ENCODE peak calls at places on chromosome 9, in ten cellular contexts. F is AG10803; U is CD8-positive, alpha-beta memory T cell; T is AG09309; S is adipocyte; P is HepG2; Y is esophagus squamous epithelium; R is fibroblast of lung; O is HFF-Myc; J is pancreas. H is an unnamed sample.

GRCh38 chr9:12884736-12885395 is 110.0 kb downstream of the LURAP1L start:
- DNase-seq in F (peak; percentile 86), U (no peak), T (peak; percentile 58), S (peak; percentile 34), P (peak; percentile 36), Y (no peak), R (peak; percentile 80), O (no peak), J (no peak), H (no peak)

GRCh38 chr9:70256123-70256551 is 2.6 kb upstream of the SMC5 start:
- DNase-seq in F (peak; percentile 72), U (no peak), T (peak; percentile 47), S (peak; percentile 65), P (no peak), Y (no peak), R (peak; percentile 94), O (peak; percentile 33), J (no peak), H (no peak)

GRCh38 chr9:123376218-123377071 is 20.4 kb downstream of the CRB2 start:
- DNase-seq in F (no peak), U (no peak), T (no peak), S (no peak), P (no peak), Y (no peak), R (no peak), O (no peak), J (peak; percentile 42), H (no peak)

GRCh38 chr9:76403352-76403751 is 9.1 kb upstream of the RFK start:
- DNase-seq in F (peak; percentile 90), U (no peak), T (peak; percentile 69), S (peak; percentile 92), P (peak; percentile 64), Y (no peak), R (peak; percentile 83), O (peak; percentile 38), J (no peak), H (no peak)

GRCh38 chr9:12274577-12274976 is 418.6 kb upstream of the TYRP1 start:
- DNase-seq in F (no peak), U (no peak), T (no peak), S (no peak), P (no peak), Y (no peak), R (no peak), O (no peak), J (no peak), H (no peak)

GRCh38 chr9:113892861-113893491 is 16.9 kb downstream of the ZNF618 start:
- DNase-seq in F (no peak), U (no peak), T (no peak), S (no peak), P (no peak), Y (no peak), R (no peak), O (no peak), J (no peak), H (no peak)

GRCh38 chr9:137423001-137423809 is at the start of the genes EXD3 and NOXA1:
- DNase-seq in F (peak; percentile 89), U (peak; percentile 94), T (peak; percentile 52), S (peak; percentile 98), P (peak; percentile 81), Y (peak; percentile 47), R (peak; percentile 85), O (peak; percentile 52), J (peak; percentile 99), H (peak; percentile 95)

GRCh38 chr9:136599811-136600660 is 54.2 kb upstream of the NOTCH1 start:
- DNase-seq in F (no peak), U (no peak), T (no peak), S (no peak), P (no peak), Y (no peak), R (no peak), O (no peak), J (peak; percentile 74), H (no peak)

GRCh38 chr9:98989036-98990000 is 45.6 kb downstream of the COL15A1 start:
- DNase-seq in F (peak; percentile 100), U (no peak), T (peak; percentile 98), S (peak; percentile 95), P (peak; percentile 18), Y (no peak), R (peak; percentile 100), O (peak; percentile 98), J (no peak), H (no peak)

GRCh38 chr9:37034938-37035471 is 937 bp upstream of the PAX5 start:
- DNase-seq in F (no peak), U (no peak), T (no peak), S (no peak), P (no peak), Y (no peak), R (no peak), O (no peak), J (no peak), H (no peak)

GRCh38 chr9:26172301-26172700 is 494.1 kb upstream of the TUSC1 start:
- DNase-seq in F (no peak), U (no peak), T (no peak), S (no peak), P (no peak), Y (no peak), R (no peak), O (no peak), J (no peak), H (no peak)
- H3K4me3 ChIP-seq in F (no peak overlapping the region), U (no peak overlapping the region), T (no peak overlapping the region), S (no peak overlapping the region), P (no peak overlapping the region), Y (no peak overlapping the region), R (no peak overlapping the region), O (no peak overlapping the region), J (no peak overlapping the region), H (no peak overlapping the region)

GRCh38 chr9:33081128-33081851 is 4.8 kb upstream of the SMU1 start:
- DNase-seq in F (peak; percentile 84), U (peak; percentile 68), T (peak; percentile 61), S (peak; percentile 94), P (peak; percentile 79), Y (no peak), R (peak; percentile 86), O (peak; percentile 83), J (no peak), H (no peak)
- H3K4me3 ChIP-seq in F (no peak overlapping the region), U (no peak overlapping the region), T (no peak overlapping the region), S (peak overlapping the region; percentile 57), P (no peak overlapping the region), Y (no peak overlapping the region), R (peak overlapping the region; percentile 50), O (peak overlapping the region; percentile 20), J (no peak overlapping the region), H (peak overlapping the region; percentile 12)

DNA sequence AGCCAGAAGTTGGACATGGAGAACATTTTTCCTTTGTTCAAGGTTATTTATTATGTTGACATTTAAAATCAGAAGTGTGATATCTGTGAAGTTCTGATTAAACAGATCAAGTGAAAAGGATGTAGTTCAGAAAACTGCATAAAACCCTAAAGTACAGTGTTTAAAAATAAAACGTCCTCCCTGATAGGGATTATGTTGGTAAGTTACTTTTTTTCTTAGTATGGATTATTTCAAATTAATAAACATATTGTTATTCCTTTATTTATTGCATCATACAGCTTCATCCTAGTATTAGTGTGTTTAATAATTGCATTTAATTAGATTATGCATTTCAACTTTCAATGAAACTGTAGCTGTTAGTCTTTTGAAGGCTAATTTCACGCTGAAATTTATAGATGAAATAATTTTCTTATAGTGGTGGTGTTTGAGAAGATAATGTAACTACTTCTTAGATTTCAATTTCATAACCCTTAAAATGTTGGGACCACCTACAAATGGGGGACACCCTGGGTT is 157.9 kb upstream of the DMRT1 start:
- DNase-seq in F (no peak), U (no peak), T (no peak), S (no peak), P (no peak), Y (no peak), R (no peak), O (no peak), J (no peak), H (no peak)
- H3K4me3 ChIP-seq in F (peak overlapping the region; percentile 65), U (no peak overlapping the region), T (no peak overlapping the region), S (peak overlapping the region; percentile 89), P (peak overlapping the region; percentile 67), Y (no peak overlapping the region), R (peak overlapping the region; percentile 60), O (no peak overlapping the region), J (no peak overlapping the region), H (no peak overlapping the region)

GRCh38 chr9:122125158-122125890 is 32.2 kb upstream of the TTLL11 start:
- DNase-seq in F (peak; percentile 69), U (peak; percentile 80), T (peak; percentile 20), S (peak; percentile 93), P (peak; percentile 53), Y (no peak), R (peak; percentile 53), O (peak; percentile 29), J (peak; percentile 89), H (peak; percentile 81)

GRCh38 chr9:122124048-122124447 is 30.9 kb upstream of the TTLL11 start:
- DNase-seq in F (no peak), U (no peak), T (no peak), S (no peak), P (no peak), Y (no peak), R (no peak), O (no peak), J (no peak), H (no peak)

GRCh38 chr9:122125891-122126331 is 32.8 kb upstream of the TTLL11 start:
- DNase-seq in F (peak; percentile 24), U (no peak), T (no peak), S (peak; percentile 15), P (peak; percentile 50), Y (no peak), R (peak; percentile 20), O (no peak), J (no peak), H (no peak)

GRCh38 chr9:122122903-122123632 is 30.0 kb upstream of the TTLL11 start:
- DNase-seq in F (peak; percentile 65), U (peak; percentile 79), T (peak; percentile 16), S (peak; percentile 85), P (peak; percentile 41), Y (no peak), R (peak; percentile 39), O (peak; percentile 33), J (no peak), H (peak; percentile 72)

GRCh38 chr9:122124528-122124927 is 31.4 kb upstream of the TTLL11 start:
- DNase-seq in F (no peak), U (no peak), T (no peak), S (no peak), P (no peak), Y (no peak), R (no peak), O (no peak), J (no peak), H (no peak)
- H3K4me3 ChIP-seq in F (no peak overlapping the region), U (no peak overlapping the region), T (no peak overlapping the region), S (no peak overlapping the region), P (no peak overlapping the region), Y (no peak overlapping the region), R (no peak overlapping the region), O (no peak overlapping the region), J (no peak overlapping the region), H (no peak overlapping the region)